ENCODE peak calls at places on chromosomes 7 and 10, in six cellular contexts. B is HCT116; Y is adrenal gland; V is cardiac muscle cell; P is CD8-positive, alpha-beta memory T cell; W is CD8-positive, alpha-beta T cell. J is an unnamed sample.

GRCh38 chr10:91389636-91390512 is 20.3 kb upstream of the HECTD2 start:
- DNase-seq in B (peak; percentile 37), Y (no peak), V (peak; percentile 72), P (peak; percentile 64), W (no peak), J (no peak)

GRCh38 chr7:12802070-12802469 is 114.6 kb downstream of the ARL4A start:
- DNase-seq in B (peak; percentile 42), Y (no peak), V (no peak), P (no peak), W (no peak), J (no peak)

GRCh38 chr7:29968683-29969457 is 20.7 kb downstream of the SCRN1 start:
- DNase-seq in B (no peak), Y (no peak), V (peak; percentile 75), P (no peak), W (no peak), J (peak; percentile 36)

GRCh38 chr7:52959336-52959735 is 76.1 kb upstream of the POM121L12 start:
- DNase-seq in B (no peak), Y (no peak), V (no peak), P (no peak), W (no peak), J (no peak)

GRCh38 chr7:21767300-21767900 is 178.3 kb downstream of the CDCA7L start:
- DNase-seq in B (peak; percentile 91), Y (peak; percentile 38), V (peak; percentile 61), P (no peak), W (no peak), J (peak; percentile 73)

GRCh38 chr10:114575417-114576131 is 82.5 kb downstream of the ABLIM1 start:
- DNase-seq in B (no peak), Y (peak; percentile 45), V (no peak), P (no peak), W (no peak), J (no peak)

GRCh38 chr7:103996017-103996551 is 6.6 kb upstream of the RELN start:
- DNase-seq in B (no peak), Y (no peak), V (no peak), P (no peak), W (no peak), J (no peak)

GRCh38 chr7:7911339-7911738 is 57.3 kb upstream of the GLCCI1 start:
- DNase-seq in B (no peak), Y (no peak), V (peak; percentile 59), P (no peak), W (no peak), J (no peak)

GRCh38 chr10:70602665-70603438 is at the start of gene PRF1:
- DNase-seq in B (no peak), Y (no peak), V (no peak), P (peak; percentile 90), W (peak; percentile 90), J (no peak)

GRCh38 chr7:77368974-77369373 is 47.2 kb downstream of the GSAP start:
- DNase-seq in B (peak; percentile 4), Y (no peak), V (peak; percentile 44), P (no peak), W (no peak), J (no peak)

GRCh38 chr10:24503627-24504320 is 219.9 kb downstream of the ARHGAP21 start:
- DNase-seq in B (peak; percentile 48), Y (peak; percentile 33), V (peak; percentile 59), P (no peak), W (no peak), J (peak; percentile 56)

GRCh38 chr7:84188811-84189405 is 5.7 kb downstream of the SEMA3A start:
- DNase-seq in B (no peak), Y (no peak), V (peak; percentile 50), P (no peak), W (no peak), J (no peak)

GRCh38 chr10:67779455-67780205 is 58.4 kb downstream of the DNAJC12 start:
- DNase-seq in B (peak; percentile 75), Y (peak; percentile 71), V (peak; percentile 93), P (peak; percentile 68), W (peak; percentile 66), J (peak; percentile 66)

GRCh38 chr7:33901199-33901598 is 4.1 kb upstream of the BMPER start:
- DNase-seq in B (no peak), Y (no peak), V (no peak), P (no peak), W (no peak), J (no peak)

GRCh38 chr10:787933-788651 is 98.6 kb upstream of the DIP2C start:
- DNase-seq in B (no peak), Y (no peak), V (peak; percentile 72), P (no peak), W (no peak), J (peak; percentile 82)

GRCh38 chr7:96723622-96724021 is 14.0 kb upstream of the SEM1 start:
- DNase-seq in B (no peak), Y (no peak), V (no peak), P (no peak), W (no peak), J (no peak)

GRCh38 chr7:157412021-157412443 is 75.2 kb downstream of the DNAJB6 start:
- DNase-seq in B (no peak), Y (no peak), V (peak; percentile 42), P (peak; percentile 38), W (peak; percentile 35), J (peak; percentile 65)

GRCh38 chr7:106369349-106369748 is 84.6 kb upstream of the NAMPT start:
- DNase-seq in B (no peak), Y (no peak), V (peak; percentile 78), P (no peak), W (no peak), J (peak; percentile 16)

GRCh38 chr7:80588591-80588990 is 49.9 kb upstream of the CD36 start:
- DNase-seq in B (no peak), Y (no peak), V (no peak), P (no peak), W (no peak), J (no peak)

GRCh38 chr10:6102128-6102527 is 13.3 kb downstream of the RBM17 start:
- DNase-seq in B (no peak), Y (no peak), V (no peak), P (no peak), W (no peak), J (no peak)

GRCh38 chr10:79424221-79425073 is 21.0 kb downstream of the ZCCHC24 start:
- DNase-seq in B (no peak), Y (no peak), V (peak; percentile 68), P (no peak), W (no peak), J (peak; percentile 77)

GRCh38 chr7:33806284-33807157 is 98.8 kb upstream of the BMPER start:
- DNase-seq in B (no peak), Y (no peak), V (peak; percentile 67), P (no peak), W (no peak), J (no peak)

GRCh38 chr7:39720586-39720985 is 97.2 kb downstream of the RALA start:
- DNase-seq in B (no peak), Y (no peak), V (no peak), P (no peak), W (no peak), J (peak; percentile 78)

GRCh38 chr7:13411641-13412040 is 577.8 kb downstream of the ETV1 start:
- DNase-seq in B (no peak), Y (no peak), V (no peak), P (no peak), W (no peak), J (no peak)

GRCh38 chr10:104824378-104825006 is 183.4 kb downstream of the SORCS3 start:
- DNase-seq in B (peak; percentile 22), Y (peak; percentile 23), V (peak; percentile 16), P (no peak), W (no peak), J (no peak)

GRCh38 chr7:115300228-115300870 is 378.5 kb downstream of the MDFIC start:
- DNase-seq in B (no peak), Y (no peak), V (peak; percentile 6), P (no peak), W (no peak), J (no peak)

GRCh38 chr7:2037805-2038635 is 194.7 kb downstream of the MAD1L1 start:
- DNase-seq in B (no peak), Y (peak; percentile 47), V (peak; percentile 85), P (peak; percentile 40), W (no peak), J (no peak)

GRCh38 chr7:157472311-157473050 is 135.7 kb downstream of the DNAJB6 start:
- DNase-seq in B (no peak), Y (no peak), V (peak; percentile 6), P (no peak), W (no peak), J (no peak)

GRCh38 chr7:110868458-110868857 is 222.5 kb upstream of the LRRN3 start:
- DNase-seq in B (no peak), Y (no peak), V (no peak), P (no peak), W (no peak), J (no peak)

DNA sequence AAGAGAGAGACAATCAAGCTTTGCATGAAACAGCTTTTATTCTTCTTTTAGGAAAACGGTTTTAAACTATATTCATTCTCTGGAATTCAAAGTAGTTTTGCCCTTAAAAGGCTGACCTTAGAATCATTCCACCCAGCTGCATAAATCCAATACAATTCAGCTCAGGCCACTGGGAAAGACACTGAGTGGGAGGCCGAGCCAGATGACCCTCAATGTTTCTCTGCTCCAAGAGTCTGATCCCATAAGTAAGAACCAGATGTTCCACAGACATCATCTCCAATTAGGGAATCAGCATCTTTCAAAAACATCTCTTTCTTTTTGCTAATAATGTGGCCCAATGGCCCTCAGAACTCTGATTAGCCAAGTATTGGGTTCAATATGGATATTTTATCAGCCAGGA is 26.1 kb downstream of the CREB3L2 start:
- DNase-seq in B (no peak), Y (no peak), V (no peak), P (no peak), W (no peak), J (no peak)
- H3K27ac ChIP-seq in B (no peak overlapping the region), Y (peak overlapping the region; percentile 94), V (peak overlapping the region; percentile 76), P (no peak overlapping the region), W (no peak overlapping the region), J (no peak overlapping the region)

GRCh38 chr7:148727501-148728278 is 29.0 kb downstream of the CUL1 start:
- DNase-seq in B (no peak), Y (no peak), V (no peak), P (no peak), W (no peak), J (no peak)
- H3K4me3 ChIP-seq in B (no peak overlapping the region), Y (no peak overlapping the region), V (no peak overlapping the region), P (no peak overlapping the region), W (no peak overlapping the region), J (no peak overlapping the region)

GRCh38 chr7:144955422-144955821 is 119.6 kb upstream of the TPK1 start:
- DNase-seq in B (no peak), Y (no peak), V (no peak), P (no peak), W (no peak), J (no peak)

GRCh38 chr7:144960763-144961162 is 124.9 kb upstream of the TPK1 start:
- DNase-seq in B (no peak), Y (no peak), V (no peak), P (no peak), W (no peak), J (no peak)

DNA sequence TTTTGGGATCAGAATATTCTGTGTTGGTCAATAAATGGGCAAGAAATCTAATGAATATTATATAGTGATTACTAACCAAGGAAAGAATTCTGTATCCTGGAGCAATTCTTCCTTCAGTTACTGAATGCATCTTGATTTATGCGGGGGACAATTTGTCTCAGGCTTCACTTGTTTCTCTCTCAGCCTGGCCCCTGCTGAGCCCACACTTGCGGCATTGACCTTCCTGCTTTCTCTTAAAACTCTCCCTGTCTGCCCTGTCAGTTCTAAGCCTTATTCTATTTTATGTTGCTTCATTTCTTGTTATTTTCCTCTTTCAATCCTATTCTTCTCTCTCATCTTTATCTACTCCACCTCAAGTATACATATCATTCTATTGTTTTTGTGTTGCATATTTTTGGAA is 122.1 kb upstream of the TPK1 start:
- DNase-seq in B (no peak), Y (no peak), V (no peak), P (no peak), W (no peak), J (no peak)
- H3K4me1 ChIP-seq in B (no peaks in the 10 kb centered on the region), Y (no peaks in the 10 kb centered on the region), V (no peaks in the 10 kb centered on the region), P (no peaks in the 10 kb centered on the region), W (no peaks in the 10 kb centered on the region), J (no peaks in the 10 kb centered on the region)

GRCh38 chr10:122050811-122051210 is 61.8 kb downstream of the TACC2 start:
- DNase-seq in B (no peak), Y (no peak), V (no peak), P (no peak), W (no peak), J (no peak)
- H3K27ac ChIP-seq in B (no peak overlapping the region), Y (peak overlapping the region; percentile 89), V (no peak overlapping the region), P (no peak overlapping the region), W (no peak overlapping the region), J (peak overlapping the region; percentile 55)

J was measured in SJSA1.